ENCODE peak calls at places on chromosomes 12 and 14, in seven cellular contexts. L, R, W, U, X, C and K are unnamed samples.

GRCh38 chr14:38309522-38310262 is 53.8 kb upstream of the CLEC14A start:
- DNase-seq in C (no peak), X (no peak), L (no peak), W (no peak), U (no peak), R (no peak), K (no peak)

GRCh38 chr12:6961695-6962284 is 8.7 kb downstream of the PHB2 start:
- DNase-seq in X (peak; percentile 60), U (peak; percentile 46), W (peak; percentile 77), R (peak; percentile 63), L (peak; percentile 87), C (peak; percentile 53), K (no peak)

GRCh38 chr14:81247271-81247766 is 26.6 kb upstream of the GTF2A1 start:
- DNase-seq in X (no peak), W (no peak), U (no peak), C (no peak), L (peak; percentile 77), R (no peak), K (no peak)

GRCh38 chr12:124700810-124701594 is 133.6 kb upstream of the NCOR2 start:
- DNase-seq in R (no peak), W (no peak), C (no peak), U (peak; percentile 43), X (no peak), L (peak; percentile 69), K (no peak)

GRCh38 chr14:24789277-24789832 is 155.4 kb upstream of the GZMB start:
- DNase-seq in L (no peak), X (no peak), W (no peak), U (peak; percentile 6), C (no peak), R (no peak), K (no peak)

GRCh38 chr14:91953170-91953985 is 5.9 kb upstream of the FBLN5 start:
- DNase-seq in L (peak; percentile 41), U (no peak), W (peak; percentile 45), C (no peak), X (no peak), R (peak; percentile 47), K (no peak)

GRCh38 chr14:22808388-22809209 is 6.6 kb downstream of the SLC7A7 start:
- DNase-seq in C (no peak), X (no peak), W (no peak), U (no peak), R (no peak), L (no peak), K (no peak)

GRCh38 chr14:105163040-105163742 is 5.4 kb downstream of the JAG2 start:
- DNase-seq in C (no peak), L (no peak), R (no peak), W (no peak), X (no peak), U (no peak), K (no peak)

GRCh38 chr12:132672116-132672515 is 15.0 kb downstream of the POLE start:
- DNase-seq in X (no peak), U (no peak), W (no peak), R (no peak), C (no peak), L (no peak), K (no peak)

GRCh38 chr12:109537136-109537535 is 36.2 kb downstream of the MMAB start:
- DNase-seq in R (no peak), W (no peak), C (no peak), L (no peak), X (no peak), U (no peak), K (no peak)

GRCh38 chr14:67359319-67359774 is 257 bp downstream of the ATP6V1D start:
- DNase-seq in U (no peak), R (peak; percentile 54), X (no peak), C (peak; percentile 25), W (peak; percentile 26), L (peak; percentile 88), K (no peak)

GRCh38 chr12:24121911-24122310 is 172.4 kb upstream of the SOX5 start:
- DNase-seq in X (no peak), R (no peak), C (no peak), W (no peak), L (no peak), U (no peak), K (no peak)

GRCh38 chr14:40123816-40124215 is 691.6 kb upstream of the FBXO33 start:
- DNase-seq in C (no peak), U (no peak), R (no peak), W (no peak), X (no peak), L (no peak), K (no peak)

GRCh38 chr14:68703093-68703492 is 89.8 kb downstream of the ZFP36L1 start:
- DNase-seq in C (no peak), W (peak; percentile 72), R (peak; percentile 65), X (no peak), L (peak; percentile 91), U (no peak), K (no peak)

GRCh38 chr14:81330619-81331122 is 69.5 kb downstream of the STON2 start:
- DNase-seq in X (no peak), C (no peak), U (no peak), W (no peak), L (no peak), R (no peak), K (no peak)

GRCh38 chr14:75979071-75979571 is 2.7 kb downstream of the TGFB3 start:
- DNase-seq in L (peak; percentile 66), U (peak; percentile 47), C (no peak), X (no peak), W (peak; percentile 21), R (peak; percentile 57), K (no peak)

GRCh38 chr12:75805905-75806304 is 225.7 kb downstream of the PHLDA1 start:
- DNase-seq in R (no peak), X (no peak), U (no peak), C (no peak), W (no peak), L (no peak), K (no peak)

GRCh38 chr12:1115471-1116242 is 124.6 kb downstream of the ERC1 start:
- DNase-seq in U (no peak), L (peak; percentile 79), X (no peak), R (peak; percentile 49), C (no peak), W (no peak), K (no peak)

GRCh38 chr12:94710933-94711332 is 60.6 kb upstream of the TMCC3 start:
- DNase-seq in C (no peak), W (no peak), R (peak; percentile 13), U (peak; percentile 5), X (no peak), L (peak; percentile 29), K (no peak)

GRCh38 chr12:94714378-94714777 is 64.0 kb upstream of the TMCC3 start:
- DNase-seq in U (no peak), R (peak; percentile 58), W (no peak), L (peak; percentile 60), C (no peak), X (no peak), K (no peak)

GRCh38 chr12:94717112-94717511 is 66.8 kb upstream of the TMCC3 start:
- DNase-seq in R (no peak), W (no peak), U (no peak), L (no peak), X (no peak), C (no peak), K (no peak)

GRCh38 chr12:94716339-94716738 is 66.0 kb upstream of the TMCC3 start:
- DNase-seq in R (no peak), L (no peak), C (no peak), X (no peak), W (no peak), U (no peak), K (no peak)

DNA sequence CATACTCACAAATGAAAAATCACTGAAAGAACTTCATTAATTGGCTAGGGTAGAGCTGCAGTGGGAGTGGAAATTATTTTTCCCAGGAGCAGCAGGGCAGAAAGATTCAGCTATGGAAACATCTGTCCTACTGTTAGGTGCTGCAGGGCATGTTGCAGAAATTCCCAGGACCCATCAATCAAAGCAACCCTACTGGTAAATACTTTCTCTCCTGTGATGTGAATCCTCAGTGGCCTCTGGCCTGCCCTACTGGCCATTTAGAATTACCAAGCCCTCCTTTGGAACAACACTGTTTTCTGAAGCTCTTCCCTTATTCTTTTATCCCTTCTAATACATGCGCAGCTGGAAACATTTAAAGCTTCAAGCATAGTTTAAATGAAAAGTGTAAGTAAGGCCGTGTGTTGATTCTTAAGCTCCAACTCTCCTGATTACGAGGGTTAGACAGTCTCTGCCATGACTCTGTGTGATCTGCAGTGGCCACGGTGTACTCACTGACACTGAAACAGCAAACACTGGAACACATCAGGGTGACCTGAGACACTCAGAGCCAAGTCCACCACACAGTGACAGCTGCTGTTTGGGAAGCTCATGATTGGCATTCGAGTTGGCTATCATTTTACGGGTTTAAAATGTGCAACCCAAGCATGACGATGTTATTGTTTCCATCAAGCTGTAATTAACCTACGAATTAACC is 62.6 kb upstream of the TMCC3 start:
- DNase-seq in X (no peak), L (no peak), C (no peak), U (no peak), W (no peak), R (no peak), K (no peak)
- H3K27ac ChIP-seq in X (no peak overlapping the region), L (no peak overlapping the region), C (no peak overlapping the region), U (no peak overlapping the region), W (no peak overlapping the region), R (no peak overlapping the region), K (no peak overlapping the region)

GRCh38 chr12:41188841-41189394 is 798 bp downstream of the PDZRN4 start:
- DNase-seq in X (no peak), C (no peak), R (no peak), L (no peak), U (no peak), W (no peak), K (no peak)
- H3K27ac ChIP-seq in X (peak overlapping the region; percentile 71), C (no peak overlapping the region), R (no peak overlapping the region), L (no peak overlapping the region), U (no peak overlapping the region), W (peak overlapping the region; percentile 66), K (no peak overlapping the region)

GRCh38 chr12:126202138-126202537 is 1136.9 kb downstream of the AACS start:
- DNase-seq in W (no peak), X (no peak), U (no peak), L (no peak), R (no peak), C (no peak), K (no peak)
- H3K27ac ChIP-seq in W (no peak overlapping the region), X (no peak overlapping the region), U (no peak overlapping the region), L (no peak overlapping the region), R (no peak overlapping the region), C (no peak overlapping the region), K (no peak overlapping the region)

DNA sequence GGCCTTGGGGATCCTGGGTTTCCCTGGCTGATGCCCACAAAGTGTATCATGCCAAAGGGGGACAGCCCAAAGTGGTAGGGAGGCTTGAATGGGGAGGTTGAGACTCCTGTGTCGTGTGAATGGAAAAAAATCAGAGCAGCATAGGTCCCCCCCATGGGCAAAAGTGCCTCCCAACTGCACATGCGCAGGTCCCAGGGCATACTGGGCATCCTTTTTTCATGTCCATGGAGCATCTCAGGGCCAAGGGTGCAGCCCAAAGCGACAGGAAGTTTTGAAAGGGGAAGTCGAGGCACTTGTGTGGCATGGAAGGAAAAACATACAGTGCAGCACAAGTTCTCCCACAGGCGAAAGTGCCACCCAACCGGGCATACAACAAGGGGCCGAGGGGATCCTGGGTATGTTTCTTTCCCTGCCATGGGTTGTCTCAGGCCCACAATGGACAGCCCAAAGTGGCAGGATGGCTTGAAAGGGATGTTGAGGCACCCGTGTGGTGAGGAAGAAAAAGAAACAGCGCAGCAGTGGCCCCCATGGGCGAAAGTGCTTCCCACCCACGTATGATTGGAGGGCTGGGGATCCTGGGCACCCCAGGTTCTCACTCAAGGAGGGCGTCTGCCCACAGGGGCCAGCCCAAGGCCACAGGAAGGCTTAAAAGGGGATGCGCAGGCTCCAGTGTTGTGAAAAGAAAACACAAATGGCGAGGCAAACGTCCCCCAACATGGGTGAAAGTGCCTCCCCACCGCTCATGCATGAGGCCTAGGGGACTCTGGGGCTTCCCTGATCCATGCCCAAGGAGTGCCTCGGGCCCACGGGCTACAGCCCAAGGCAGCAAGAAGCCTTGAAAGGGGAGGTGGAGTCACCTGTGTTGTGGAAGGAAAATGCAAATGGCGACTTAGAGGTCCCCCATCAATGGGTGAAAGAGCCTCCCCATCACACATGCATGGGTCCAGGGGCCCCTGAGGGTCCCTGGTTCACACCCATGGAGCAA is 573.7 kb downstream of the ALG10 start:
- DNase-seq in X (no peak), L (no peak), W (no peak), U (no peak), R (no peak), C (no peak), K (no peak)
- H3K27ac ChIP-seq in X (no peak overlapping the region), L (no peak overlapping the region), W (no peak overlapping the region), U (no peak overlapping the region), R (no peak overlapping the region), C (no peak overlapping the region), K (no peak overlapping the region)